ENCODE peak calls at places on chromosomes 16 and 17, in four cellular contexts. I is astrocyte, U is lower lobe of right lung, M is mucosa of descending colon. V is an unnamed sample.
A peak's percentile ranks its signal among the peaks of the same experiment; 100 is the strongest.

GRCh38 chr17:50149425-50150353 is 788 bp downstream of the PPP1R9B start:
- DNase-seq in I (peak; percentile 37), U (peak; percentile 85), M (peak; percentile 84), V (peak; percentile 95)

GRCh38 chr17:66468241-66469087 is 166.1 kb downstream of the PRKCA start:
- DNase-seq in I (no peak), U (no peak), M (no peak), V (no peak)

GRCh38 chr17:79941088-79942010 is 94.3 kb downstream of the TBC1D16 start:
- DNase-seq in I (no peak), U (peak; percentile 42), M (peak; percentile 42), V (peak; percentile 59)

GRCh38 chr17:82392209-82392920 is 20.8 kb downstream of the UTS2R start:
- DNase-seq in I (no peak), U (no peak), M (no peak), V (no peak)

GRCh38 chr16:64983983-64984382 is 137.9 kb downstream of the CDH11 start:
- DNase-seq in I (peak; percentile 80), U (no peak), M (no peak), V (no peak)

GRCh38 chr17:16593356-16594102 is 24.5 kb upstream of the ZNF287 start:
- DNase-seq in I (no peak), U (no peak), M (no peak), V (no peak)

GRCh38 chr16:64702415-64702814 is 419.4 kb downstream of the CDH11 start:
- DNase-seq in I (no peak), U (no peak), M (no peak), V (no peak)

GRCh38 chr16:77760800-77761199 is 27.6 kb upstream of the VAT1L start:
- DNase-seq in I (no peak), U (no peak), M (no peak), V (no peak)

GRCh38 chr17:69141802-69142472 is at the start of gene ABCA6:
- DNase-seq in I (peak; percentile 19), U (no peak), M (no peak), V (no peak)

GRCh38 chr16:16096161-16096857 is 127.0 kb downstream of the ABCC6 start:
- DNase-seq in I (peak; percentile 85), U (no peak), M (no peak), V (no peak)

GRCh38 chr17:40984226-40984625 is at the start of gene KRT40:
- DNase-seq in I (no peak), U (no peak), M (no peak), V (no peak)

GRCh38 chr16:83653785-83654184 is 154.0 kb upstream of the HSBP1 start:
- DNase-seq in I (peak; percentile 37), U (no peak), M (no peak), V (no peak)

GRCh38 chr17:73955616-73956015 is 247.9 kb upstream of the RPL38 start:
- DNase-seq in I (no peak), U (no peak), M (no peak), V (no peak)

GRCh38 chr16:88780100-88781062 is 4.6 kb downstream of the PIEZO1 start:
- DNase-seq in I (no peak), U (no peak), M (no peak), V (peak; percentile 73)

GRCh38 chr17:3657874-3658783 is 10.2 kb downstream of the TAX1BP3 start:
- DNase-seq in I (no peak), U (no peak), M (peak; percentile 40), V (no peak)

GRCh38 chr17:692116-692515 is 22.5 kb downstream of the VPS53 start:
- DNase-seq in I (peak; percentile 96), U (no peak), M (no peak), V (no peak)

GRCh38 chr16:239948-240277 is 5.3 kb downstream of the FAM234A start:
- DNase-seq in I (no peak), U (no peak), M (no peak), V (no peak)

GRCh38 chr17:79777844-79778503 is at the start of gene CBX2:
- DNase-seq in I (peak; percentile 32), U (peak; percentile 79), M (peak; percentile 80), V (peak; percentile 92)

GRCh38 chr16:21666772-21667171 is 3.0 kb downstream of the OTOA start:
- DNase-seq in I (no peak), U (no peak), M (no peak), V (no peak)

GRCh38 chr16:10078541-10078949 is 103.7 kb downstream of the GRIN2A start:
- DNase-seq in I (no peak), U (no peak), M (no peak), V (no peak)

GRCh38 chr17:32111141-32111771 is 31.0 kb upstream of the RHOT1 start:
- DNase-seq in I (peak; percentile 40), U (no peak), M (no peak), V (no peak)

GRCh38 chr16:86229866-86230656 is 280.3 kb upstream of the FOXF1 start:
- DNase-seq in I (peak; percentile 10), U (no peak), M (no peak), V (peak; percentile 42)

GRCh38 chr16:81697886-81698635 is 81.0 kb upstream of the PLCG2 start:
- DNase-seq in I (peak; percentile 22), U (peak; percentile 48), M (no peak), V (no peak)

GRCh38 chr16:55832788-55833583 is at the start of gene CES1:
- DNase-seq in I (no peak), U (peak; percentile 92), M (peak; percentile 67), V (peak; percentile 85)

GRCh38 chr17:68522266-68522665 is 10.0 kb downstream of the PRKAR1A start:
- DNase-seq in I (no peak), U (no peak), M (no peak), V (no peak)

GRCh38 chr17:2178798-2179505 is 124.0 kb downstream of the HIC1 start:
- DNase-seq in I (no peak), U (no peak), M (peak; percentile 53), V (peak; percentile 81)

GRCh38 chr17:54968954-54969400 is 412 bp downstream of the STXBP4 start:
- DNase-seq in I (no peak), U (no peak), M (no peak), V (no peak)

GRCh38 chr16:53502331-53503269 is at the start of gene AKTIP:
- DNase-seq in I (peak; percentile 48), U (peak; percentile 83), M (peak; percentile 80), V (no peak)

GRCh38 chr16:70553645-70554044 is 30.0 kb downstream of the SF3B3 start:
- DNase-seq in I (peak; percentile 77), U (no peak), M (no peak), V (no peak)

GRCh38 chr17:28725660-28726395 is at the start of gene TLCD1:
- DNase-seq in I (peak; percentile 57), U (peak; percentile 84), M (peak; percentile 86), V (peak; percentile 90)

GRCh38 chr17:63435681-63436522 is 10.2 kb downstream of the CYB561 start:
- DNase-seq in I (no peak), U (no peak), M (peak; percentile 68), V (no peak)

GRCh38 chr17:36994438-36994837 is 45.7 kb downstream of the AATF start:
- DNase-seq in I (peak; percentile 40), U (no peak), M (no peak), V (no peak)

GRCh38 chr16:1815461-1815860 is 11.2 kb downstream of the HAGH start:
- DNase-seq in I (no peak), U (no peak), M (no peak), V (peak; percentile 37)

GRCh38 chr16:11004351-11004750 is 60.0 kb downstream of the CLEC16A start:
- DNase-seq in I (peak; percentile 61), U (no peak), M (no peak), V (no peak)

GRCh38 chr17:58120195-58120822 is 27.9 kb upstream of the OR4D1 start:
- DNase-seq in I (peak; percentile 44), U (no peak), M (no peak), V (no peak)

GRCh38 chr16:2515180-2515803 is 1.5 kb downstream of the ATP6V0C start:
- DNase-seq in I (no peak), U (no peak), M (peak; percentile 70), V (peak; percentile 79)

GRCh38 chr16:75254359-75254837 is 3.0 kb upstream of the BCAR1 start:
- DNase-seq in I (no peak), U (peak; percentile 62), M (no peak), V (peak; percentile 66)

DNA sequence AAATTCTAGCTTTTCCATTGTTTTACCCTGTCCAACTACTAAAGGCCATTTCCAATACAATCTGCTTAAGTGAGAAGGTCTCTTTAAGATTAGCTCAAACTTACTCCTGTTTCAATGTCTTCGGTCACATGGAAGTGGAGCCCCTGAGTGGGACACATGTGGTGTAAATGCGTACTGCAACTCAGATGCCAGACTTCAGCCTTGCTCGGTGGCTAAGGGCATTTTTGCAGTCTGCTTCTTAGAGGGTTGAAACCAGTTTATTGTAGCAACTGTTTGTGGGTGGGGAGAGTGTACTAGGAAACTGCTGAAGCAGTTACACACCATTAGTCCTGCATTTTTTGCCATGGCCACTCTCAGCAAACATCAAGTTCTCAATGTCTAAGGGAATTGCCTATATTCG is 140.6 kb downstream of the PARN start:
- DNase-seq in I (no peak), U (no peak), M (no peak), V (no peak)
- TF ChIP-seq CTCF in I (peak; percentile 31), U (no peak), M (no peak), V (no peak)

DNA sequence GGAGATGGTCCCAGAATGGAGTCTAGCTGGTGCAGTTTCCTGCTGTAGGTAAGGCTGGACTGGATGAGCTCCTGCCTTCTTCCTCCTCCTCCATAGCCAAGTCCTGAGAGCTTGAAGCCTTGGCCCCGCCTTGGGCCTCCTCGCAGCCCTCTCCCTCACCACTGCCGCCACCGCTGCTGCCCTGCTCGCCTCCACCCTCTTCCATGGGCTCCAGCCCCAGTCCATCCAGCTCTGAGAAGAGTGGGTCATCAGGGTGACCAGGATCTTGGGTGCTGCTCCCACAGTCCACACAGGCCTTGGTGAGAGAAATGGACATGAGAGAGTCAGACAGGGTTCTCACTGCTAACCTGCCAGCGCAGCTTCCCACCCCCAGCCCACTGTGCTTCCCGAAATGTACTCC is 11.2 kb downstream of the PER1 start:
- DNase-seq in I (no peak), U (peak; percentile 42), M (peak; percentile 49), V (no peak)
- H3K4me1 ChIP-seq in I (peaks cover 6% of the 10 kb centered on the region), U (peaks cover 31% of the 10 kb centered on the region), M (peaks cover 17% of the 10 kb centered on the region), V (peaks cover 26% of the 10 kb centered on the region)

DNA sequence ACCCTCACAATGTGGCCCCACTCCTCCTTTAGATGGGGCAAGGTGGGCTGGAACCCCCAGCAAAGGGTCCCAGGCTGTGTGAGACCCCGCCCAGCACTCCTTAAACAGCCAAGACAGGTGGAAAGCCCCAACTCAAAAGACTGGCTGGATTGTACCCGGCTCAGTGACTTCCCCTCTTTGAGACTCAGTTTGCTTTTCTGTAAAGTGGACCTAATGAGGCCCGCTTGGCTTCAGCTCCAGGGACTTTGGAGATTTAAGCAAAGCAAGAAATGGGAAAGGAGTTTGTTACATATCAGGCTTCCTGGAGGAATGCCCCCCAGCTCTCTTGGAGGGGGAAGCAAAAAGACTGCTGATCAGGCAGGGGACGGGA is 39.3 kb downstream of the SNX20 start:
- DNase-seq in I (no peak), U (no peak), M (no peak), V (no peak)
- TF ChIP-seq CTCF in I (no peak), U (no peak), M (no peak), V (no peak)

GRCh38 chr17:81332118-81332834 is 37.2 kb upstream of the SLC38A10 start:
- DNase-seq in I (no peak), U (no peak), M (peak; percentile 33), V (no peak)
- H3K4me1 ChIP-seq in I (peaks cover 15% of the 10 kb centered on the region), U (peaks cover 57% of the 10 kb centered on the region), M (peaks cover 42% of the 10 kb centered on the region), V (peaks cover 44% of the 10 kb centered on the region)